ENCODE peak calls at places on chromosome 21, in ten cellular contexts. Y, P, D, E, Z, C, M, W, O and T are unnamed samples.

GRCh38 chr21:27841084-27841483 is 874.2 kb upstream of the ADAMTS5 start:
- DNase-seq in O (no peak), M (no peak), D (no peak), W (no peak), C (no peak), P (no peak), Z (no peak), E (no peak), Y (no peak), T (no peak)

GRCh38 chr21:44006656-44007055 is 5.5 kb upstream of the TRAPPC10 start:
- DNase-seq in Z (peak; percentile 50), P (no peak), M (no peak), C (no peak), W (no peak), E (no peak), O (peak; percentile 94), D (no peak), Y (no peak), T (no peak)

GRCh38 chr21:42234464-42235241 is 15.7 kb downstream of the ABCG1 start:
- DNase-seq in O (peak; percentile 40), E (peak; percentile 50), C (peak; percentile 75), Y (no peak), Z (peak; percentile 79), M (peak; percentile 73), P (peak; percentile 91), D (peak; percentile 31), W (no peak), T (peak; percentile 79)

GRCh38 chr21:45443595-45444181 is 38.7 kb downstream of the COL18A1 start:
- DNase-seq in Y (no peak), O (no peak), Z (no peak), M (no peak), W (no peak), E (peak; percentile 37), D (no peak), P (no peak), C (no peak), T (no peak)

GRCh38 chr21:31557956-31558838 is 101.3 kb upstream of the SOD1 start:
- DNase-seq in E (peak; percentile 41), Y (no peak), W (no peak), O (peak; percentile 15), C (peak; percentile 37), P (peak; percentile 27), D (peak; percentile 28), Z (no peak), M (no peak), T (peak; percentile 1)

GRCh38 chr21:44572959-44573583 is 458 bp upstream of the KRTAP10-4 start:
- DNase-seq in O (peak; percentile 12), E (no peak), M (peak; percentile 61), W (no peak), P (no peak), Y (peak; percentile 11), C (no peak), D (no peak), Z (no peak), T (no peak)

GRCh38 chr21:44764319-44765230 is 37.0 kb downstream of the UBE2G2 start:
- DNase-seq in C (no peak), P (peak; percentile 70), W (no peak), O (no peak), Y (no peak), Z (no peak), E (no peak), D (no peak), M (no peak), T (no peak)

GRCh38 chr21:26118928-26119540 is 51.5 kb downstream of the APP start:
- DNase-seq in W (no peak), O (no peak), Y (no peak), E (no peak), M (no peak), D (no peak), C (no peak), Z (no peak), P (no peak), T (no peak)

GRCh38 chr21:34333150-34333739 is 30.6 kb upstream of the KCNE2 start:
- DNase-seq in W (no peak), Y (no peak), M (peak; percentile 39), P (no peak), D (peak; percentile 64), C (no peak), Z (no peak), O (peak; percentile 89), E (no peak), T (no peak)

GRCh38 chr21:37437376-37438080 is 71.0 kb downstream of the DYRK1A start:
- DNase-seq in D (no peak), Z (no peak), W (no peak), P (no peak), E (no peak), Y (no peak), M (no peak), C (no peak), O (no peak), T (no peak)

GRCh38 chr21:46110499-46111192 is 12.7 kb downstream of the COL6A2 start:
- DNase-seq in E (peak; percentile 11), M (peak; percentile 56), D (no peak), P (peak; percentile 48), W (no peak), C (no peak), Z (peak; percentile 37), Y (peak; percentile 62), O (no peak), T (no peak)

GRCh38 chr21:26961704-26962103 is 5.2 kb downstream of the ADAMTS5 start:
- DNase-seq in W (peak; percentile 1), D (no peak), E (no peak), Y (no peak), O (no peak), Z (no peak), M (no peak), C (no peak), P (peak; percentile 47), T (no peak)

GRCh38 chr21:43208561-43209332 is 39.9 kb downstream of the CRYAA start:
- DNase-seq in D (no peak), Y (no peak), P (no peak), Z (peak; percentile 21), M (no peak), E (no peak), C (no peak), O (no peak), W (no peak), T (no peak)

GRCh38 chr21:14830307-14830706 is 234.5 kb downstream of the NRIP1 start:
- DNase-seq in E (no peak), W (no peak), M (no peak), D (no peak), P (no peak), Y (no peak), Z (no peak), C (no peak), O (no peak), T (no peak)

GRCh38 chr21:37231671-37232070 is 35.5 kb downstream of the VPS26C start:
- DNase-seq in D (no peak), M (no peak), E (no peak), P (no peak), O (no peak), Y (no peak), C (no peak), W (no peak), Z (no peak), T (no peak)

GRCh38 chr21:42527489-42528158 is 14.0 kb downstream of the SLC37A1 start:
- DNase-seq in C (peak; percentile 20), E (no peak), Z (peak; percentile 10), Y (no peak), P (no peak), D (no peak), W (no peak), M (no peak), O (no peak), T (no peak)

GRCh38 chr21:41582866-41583265 is 74.9 kb upstream of the TMPRSS2 start:
- DNase-seq in O (no peak), W (no peak), Z (no peak), Y (no peak), M (no peak), E (no peak), C (no peak), P (no peak), D (no peak), T (no peak)

GRCh38 chr21:22791986-22792560 is 1793.9 kb downstream of the NCAM2 start:
- DNase-seq in C (no peak), D (peak; percentile 64), Z (no peak), Y (no peak), P (peak; percentile 23), M (peak; percentile 28), E (peak; percentile 61), O (peak; percentile 24), W (peak; percentile 30), T (peak; percentile 56)

GRCh38 chr21:26769613-26770188 is 75.5 kb downstream of the ADAMTS1 start:
- DNase-seq in Y (no peak), P (peak; percentile 17), M (no peak), D (peak; percentile 61), O (peak; percentile 11), Z (no peak), E (peak; percentile 69), C (no peak), W (peak; percentile 44), T (peak; percentile 61)

GRCh38 chr21:18666725-18667124 is 263.1 kb upstream of the TMPRSS15 start:
- DNase-seq in O (no peak), Y (no peak), Z (no peak), P (no peak), E (no peak), D (no peak), M (no peak), C (no peak), W (no peak), T (no peak)

GRCh38 chr21:42058631-42059111 is 12.4 kb upstream of the UMODL1 start:
- DNase-seq in D (no peak), P (no peak), Z (no peak), C (no peak), Y (no peak), W (no peak), O (no peak), M (no peak), E (no peak), T (no peak)